ENCODE peak calls at places on chromosome 2, in six cellular contexts. One of them, this sample, is unnamed.

GRCh38 chr2:148614332-148615049 is 30.1 kb upstream of the EPC2 start:
- DNase-seq in stimulated activated CD8-positive, alpha-beta memory T cell treated with anti-CD3 and anti-CD28 coated beads, Interleukin-4, amount 100 ng/mL, for 24 hours: no peak
- DNase-seq in activated CD8-positive, alpha-beta memory T cell treated with anti-CD3 and anti-CD28 coated beads for 48 hours: no peak
- DNase-seq in naive thymus-derived CD4-positive, alpha-beta T cell: no peak
- DNase-seq in fibroblast of villous mesenchyme: peak; percentile 45
- DNase-seq in heart right ventricle: no peak
- DNase-seq in this sample: peak; percentile 53

GRCh38 chr2:187478719-187479118 is 30.7 kb upstream of the CALCRL start:
- DNase-seq in stimulated activated CD8-positive, alpha-beta memory T cell treated with anti-CD3 and anti-CD28 coated beads, Interleukin-4, amount 100 ng/mL, for 24 hours: no peak
- DNase-seq in activated CD8-positive, alpha-beta memory T cell treated with anti-CD3 and anti-CD28 coated beads for 48 hours: no peak
- DNase-seq in naive thymus-derived CD4-positive, alpha-beta T cell: no peak
- DNase-seq in fibroblast of villous mesenchyme: peak; percentile 26
- DNase-seq in heart right ventricle: no peak
- DNase-seq in this sample: no peak

GRCh38 chr2:129731925-129732629 is 247.4 kb upstream of the RAB6C start:
- DNase-seq in stimulated activated CD8-positive, alpha-beta memory T cell treated with anti-CD3 and anti-CD28 coated beads, Interleukin-4, amount 100 ng/mL, for 24 hours: no peak
- DNase-seq in activated CD8-positive, alpha-beta memory T cell treated with anti-CD3 and anti-CD28 coated beads for 48 hours: no peak
- DNase-seq in naive thymus-derived CD4-positive, alpha-beta T cell: no peak
- DNase-seq in fibroblast of villous mesenchyme: no peak
- DNase-seq in heart right ventricle: no peak
- DNase-seq in this sample: no peak

GRCh38 chr2:191285252-191285651 is 40.0 kb downstream of the MYO1B start:
- DNase-seq in stimulated activated CD8-positive, alpha-beta memory T cell treated with anti-CD3 and anti-CD28 coated beads, Interleukin-4, amount 100 ng/mL, for 24 hours: no peak
- DNase-seq in activated CD8-positive, alpha-beta memory T cell treated with anti-CD3 and anti-CD28 coated beads for 48 hours: no peak
- DNase-seq in naive thymus-derived CD4-positive, alpha-beta T cell: no peak
- DNase-seq in fibroblast of villous mesenchyme: no peak
- DNase-seq in heart right ventricle: no peak
- DNase-seq in this sample: no peak

GRCh38 chr2:240392948-240393830 is 42.3 kb upstream of the GPC1 start:
- DNase-seq in stimulated activated CD8-positive, alpha-beta memory T cell treated with anti-CD3 and anti-CD28 coated beads, Interleukin-4, amount 100 ng/mL, for 24 hours: no peak
- DNase-seq in activated CD8-positive, alpha-beta memory T cell treated with anti-CD3 and anti-CD28 coated beads for 48 hours: no peak
- DNase-seq in naive thymus-derived CD4-positive, alpha-beta T cell: no peak
- DNase-seq in fibroblast of villous mesenchyme: no peak
- DNase-seq in heart right ventricle: no peak
- DNase-seq in this sample: no peak

GRCh38 chr2:127095367-127095641 is 11.7 kb downstream of the BIN1 start:
- DNase-seq in stimulated activated CD8-positive, alpha-beta memory T cell treated with anti-CD3 and anti-CD28 coated beads, Interleukin-4, amount 100 ng/mL, for 24 hours: no peak
- DNase-seq in activated CD8-positive, alpha-beta memory T cell treated with anti-CD3 and anti-CD28 coated beads for 48 hours: no peak
- DNase-seq in naive thymus-derived CD4-positive, alpha-beta T cell: no peak
- DNase-seq in fibroblast of villous mesenchyme: no peak
- DNase-seq in heart right ventricle: no peak
- DNase-seq in this sample: no peak

GRCh38 chr2:231200805-231201474 is 2.5 kb downstream of the ARMC9 start:
- DNase-seq in stimulated activated CD8-positive, alpha-beta memory T cell treated with anti-CD3 and anti-CD28 coated beads, Interleukin-4, amount 100 ng/mL, for 24 hours: no peak
- DNase-seq in activated CD8-positive, alpha-beta memory T cell treated with anti-CD3 and anti-CD28 coated beads for 48 hours: no peak
- DNase-seq in naive thymus-derived CD4-positive, alpha-beta T cell: no peak
- DNase-seq in fibroblast of villous mesenchyme: peak; percentile 74
- DNase-seq in heart right ventricle: no peak
- DNase-seq in this sample: peak; percentile 73

GRCh38 chr2:140359056-140359771 is 1579.0 kb upstream of the NXPH2 start:
- DNase-seq in stimulated activated CD8-positive, alpha-beta memory T cell treated with anti-CD3 and anti-CD28 coated beads, Interleukin-4, amount 100 ng/mL, for 24 hours: no peak
- DNase-seq in activated CD8-positive, alpha-beta memory T cell treated with anti-CD3 and anti-CD28 coated beads for 48 hours: no peak
- DNase-seq in naive thymus-derived CD4-positive, alpha-beta T cell: no peak
- DNase-seq in fibroblast of villous mesenchyme: no peak
- DNase-seq in heart right ventricle: no peak
- DNase-seq in this sample: peak; percentile 78

GRCh38 chr2:46170611-46171385 is 126.4 kb upstream of the EPAS1 start:
- DNase-seq in stimulated activated CD8-positive, alpha-beta memory T cell treated with anti-CD3 and anti-CD28 coated beads, Interleukin-4, amount 100 ng/mL, for 24 hours: no peak
- DNase-seq in activated CD8-positive, alpha-beta memory T cell treated with anti-CD3 and anti-CD28 coated beads for 48 hours: no peak
- DNase-seq in naive thymus-derived CD4-positive, alpha-beta T cell: no peak
- DNase-seq in fibroblast of villous mesenchyme: peak; percentile 81
- DNase-seq in heart right ventricle: no peak
- DNase-seq in this sample: no peak

GRCh38 chr2:60608679-60609078 is 55.2 kb upstream of the BCL11A start:
- DNase-seq in stimulated activated CD8-positive, alpha-beta memory T cell treated with anti-CD3 and anti-CD28 coated beads, Interleukin-4, amount 100 ng/mL, for 24 hours: no peak
- DNase-seq in activated CD8-positive, alpha-beta memory T cell treated with anti-CD3 and anti-CD28 coated beads for 48 hours: no peak
- DNase-seq in naive thymus-derived CD4-positive, alpha-beta T cell: no peak
- DNase-seq in fibroblast of villous mesenchyme: no peak
- DNase-seq in heart right ventricle: no peak
- DNase-seq in this sample: peak; percentile 1

GRCh38 chr2:47299555-47299954 is 103.4 kb upstream of the MSH2 start:
- DNase-seq in stimulated activated CD8-positive, alpha-beta memory T cell treated with anti-CD3 and anti-CD28 coated beads, Interleukin-4, amount 100 ng/mL, for 24 hours: no peak
- DNase-seq in activated CD8-positive, alpha-beta memory T cell treated with anti-CD3 and anti-CD28 coated beads for 48 hours: no peak
- DNase-seq in naive thymus-derived CD4-positive, alpha-beta T cell: no peak
- DNase-seq in fibroblast of villous mesenchyme: peak; percentile 97
- DNase-seq in heart right ventricle: no peak
- DNase-seq in this sample: peak; percentile 97

GRCh38 chr2:38098351-38099095 is 22.6 kb upstream of the CYP1B1 start:
- DNase-seq in stimulated activated CD8-positive, alpha-beta memory T cell treated with anti-CD3 and anti-CD28 coated beads, Interleukin-4, amount 100 ng/mL, for 24 hours: no peak
- DNase-seq in activated CD8-positive, alpha-beta memory T cell treated with anti-CD3 and anti-CD28 coated beads for 48 hours: no peak
- DNase-seq in naive thymus-derived CD4-positive, alpha-beta T cell: no peak
- DNase-seq in fibroblast of villous mesenchyme: no peak
- DNase-seq in heart right ventricle: peak; percentile 43
- DNase-seq in this sample: peak; percentile 31

GRCh38 chr2:15299904-15300528 is 261.1 kb downstream of the NBAS start:
- DNase-seq in stimulated activated CD8-positive, alpha-beta memory T cell treated with anti-CD3 and anti-CD28 coated beads, Interleukin-4, amount 100 ng/mL, for 24 hours: no peak
- DNase-seq in activated CD8-positive, alpha-beta memory T cell treated with anti-CD3 and anti-CD28 coated beads for 48 hours: no peak
- DNase-seq in naive thymus-derived CD4-positive, alpha-beta T cell: no peak
- DNase-seq in fibroblast of villous mesenchyme: no peak
- DNase-seq in heart right ventricle: no peak
- DNase-seq in this sample: no peak

GRCh38 chr2:119699016-119699606 is 20.1 kb downstream of the TMEM177 start:
- DNase-seq in stimulated activated CD8-positive, alpha-beta memory T cell treated with anti-CD3 and anti-CD28 coated beads, Interleukin-4, amount 100 ng/mL, for 24 hours: no peak
- DNase-seq in activated CD8-positive, alpha-beta memory T cell treated with anti-CD3 and anti-CD28 coated beads for 48 hours: no peak
- DNase-seq in naive thymus-derived CD4-positive, alpha-beta T cell: no peak
- DNase-seq in fibroblast of villous mesenchyme: no peak
- DNase-seq in heart right ventricle: no peak
- DNase-seq in this sample: no peak

GRCh38 chr2:45123521-45124191 is 114.4 kb upstream of the SIX2 start:
- DNase-seq in stimulated activated CD8-positive, alpha-beta memory T cell treated with anti-CD3 and anti-CD28 coated beads, Interleukin-4, amount 100 ng/mL, for 24 hours: no peak
- DNase-seq in activated CD8-positive, alpha-beta memory T cell treated with anti-CD3 and anti-CD28 coated beads for 48 hours: no peak
- DNase-seq in naive thymus-derived CD4-positive, alpha-beta T cell: no peak
- DNase-seq in fibroblast of villous mesenchyme: no peak
- DNase-seq in heart right ventricle: no peak
- DNase-seq in this sample: no peak

GRCh38 chr2:189982777-189983394 is 79.6 kb downstream of the MSTN start:
- DNase-seq in stimulated activated CD8-positive, alpha-beta memory T cell treated with anti-CD3 and anti-CD28 coated beads, Interleukin-4, amount 100 ng/mL, for 24 hours: no peak
- DNase-seq in activated CD8-positive, alpha-beta memory T cell treated with anti-CD3 and anti-CD28 coated beads for 48 hours: no peak
- DNase-seq in naive thymus-derived CD4-positive, alpha-beta T cell: no peak
- DNase-seq in fibroblast of villous mesenchyme: peak; percentile 5
- DNase-seq in heart right ventricle: no peak
- DNase-seq in this sample: peak; percentile 9

GRCh38 chr2:43060435-43061016 is 165.9 kb downstream of the ZFP36L2 start:
- DNase-seq in stimulated activated CD8-positive, alpha-beta memory T cell treated with anti-CD3 and anti-CD28 coated beads, Interleukin-4, amount 100 ng/mL, for 24 hours: no peak
- DNase-seq in activated CD8-positive, alpha-beta memory T cell treated with anti-CD3 and anti-CD28 coated beads for 48 hours: no peak
- DNase-seq in naive thymus-derived CD4-positive, alpha-beta T cell: no peak
- DNase-seq in fibroblast of villous mesenchyme: no peak
- DNase-seq in heart right ventricle: no peak
- DNase-seq in this sample: no peak

GRCh38 chr2:10322481-10322880 is 19.8 kb downstream of the HPCAL1 start:
- DNase-seq in stimulated activated CD8-positive, alpha-beta memory T cell treated with anti-CD3 and anti-CD28 coated beads, Interleukin-4, amount 100 ng/mL, for 24 hours: no peak
- DNase-seq in activated CD8-positive, alpha-beta memory T cell treated with anti-CD3 and anti-CD28 coated beads for 48 hours: no peak
- DNase-seq in naive thymus-derived CD4-positive, alpha-beta T cell: no peak
- DNase-seq in fibroblast of villous mesenchyme: no peak
- DNase-seq in heart right ventricle: no peak
- DNase-seq in this sample: no peak

GRCh38 chr2:200788129-200788718 is 23.5 kb upstream of the BZW1 start:
- DNase-seq in stimulated activated CD8-positive, alpha-beta memory T cell treated with anti-CD3 and anti-CD28 coated beads, Interleukin-4, amount 100 ng/mL, for 24 hours: no peak
- DNase-seq in activated CD8-positive, alpha-beta memory T cell treated with anti-CD3 and anti-CD28 coated beads for 48 hours: no peak
- DNase-seq in naive thymus-derived CD4-positive, alpha-beta T cell: no peak
- DNase-seq in fibroblast of villous mesenchyme: peak; percentile 76
- DNase-seq in heart right ventricle: no peak
- DNase-seq in this sample: peak; percentile 29

GRCh38 chr2:212484563-212485080 is 54.0 kb downstream of the ERBB4 start:
- DNase-seq in stimulated activated CD8-positive, alpha-beta memory T cell treated with anti-CD3 and anti-CD28 coated beads, Interleukin-4, amount 100 ng/mL, for 24 hours: no peak
- DNase-seq in activated CD8-positive, alpha-beta memory T cell treated with anti-CD3 and anti-CD28 coated beads for 48 hours: no peak
- DNase-seq in naive thymus-derived CD4-positive, alpha-beta T cell: no peak
- DNase-seq in fibroblast of villous mesenchyme: no peak
- DNase-seq in heart right ventricle: no peak
- DNase-seq in this sample: peak; percentile 12

GRCh38 chr2:41869542-41870256 is 178.1 kb upstream of the PKDCC start:
- DNase-seq in stimulated activated CD8-positive, alpha-beta memory T cell treated with anti-CD3 and anti-CD28 coated beads, Interleukin-4, amount 100 ng/mL, for 24 hours: peak; percentile 62
- DNase-seq in activated CD8-positive, alpha-beta memory T cell treated with anti-CD3 and anti-CD28 coated beads for 48 hours: peak; percentile 51
- DNase-seq in naive thymus-derived CD4-positive, alpha-beta T cell: peak; percentile 64
- DNase-seq in fibroblast of villous mesenchyme: peak; percentile 77
- DNase-seq in heart right ventricle: peak; percentile 67
- DNase-seq in this sample: peak; percentile 50

GRCh38 chr2:191155608-191156071 is 4.8 kb upstream of the STAT4 start:
- DNase-seq in stimulated activated CD8-positive, alpha-beta memory T cell treated with anti-CD3 and anti-CD28 coated beads, Interleukin-4, amount 100 ng/mL, for 24 hours: no peak
- DNase-seq in activated CD8-positive, alpha-beta memory T cell treated with anti-CD3 and anti-CD28 coated beads for 48 hours: no peak
- DNase-seq in naive thymus-derived CD4-positive, alpha-beta T cell: no peak
- DNase-seq in fibroblast of villous mesenchyme: peak; percentile 62
- DNase-seq in heart right ventricle: no peak
- DNase-seq in this sample: peak; percentile 65

GRCh38 chr2:206800501-206801416 is 35.4 kb downstream of the FASTKD2 start:
- DNase-seq in stimulated activated CD8-positive, alpha-beta memory T cell treated with anti-CD3 and anti-CD28 coated beads, Interleukin-4, amount 100 ng/mL, for 24 hours: no peak
- DNase-seq in activated CD8-positive, alpha-beta memory T cell treated with anti-CD3 and anti-CD28 coated beads for 48 hours: no peak
- DNase-seq in naive thymus-derived CD4-positive, alpha-beta T cell: peak; percentile 39
- DNase-seq in fibroblast of villous mesenchyme: peak; percentile 75
- DNase-seq in heart right ventricle: peak; percentile 75
- DNase-seq in this sample: peak; percentile 65

GRCh38 chr2:207483477-207483876 is 46.3 kb upstream of the CREB1 start:
- DNase-seq in stimulated activated CD8-positive, alpha-beta memory T cell treated with anti-CD3 and anti-CD28 coated beads, Interleukin-4, amount 100 ng/mL, for 24 hours: no peak
- DNase-seq in activated CD8-positive, alpha-beta memory T cell treated with anti-CD3 and anti-CD28 coated beads for 48 hours: no peak
- DNase-seq in naive thymus-derived CD4-positive, alpha-beta T cell: no peak
- DNase-seq in fibroblast of villous mesenchyme: no peak
- DNase-seq in heart right ventricle: no peak
- DNase-seq in this sample: peak; percentile 72

GRCh38 chr2:158034198-158034831 is 67.4 kb upstream of the UPP2 start:
- DNase-seq in stimulated activated CD8-positive, alpha-beta memory T cell treated with anti-CD3 and anti-CD28 coated beads, Interleukin-4, amount 100 ng/mL, for 24 hours: no peak
- DNase-seq in activated CD8-positive, alpha-beta memory T cell treated with anti-CD3 and anti-CD28 coated beads for 48 hours: no peak
- DNase-seq in naive thymus-derived CD4-positive, alpha-beta T cell: no peak
- DNase-seq in fibroblast of villous mesenchyme: peak; percentile 60
- DNase-seq in heart right ventricle: peak; percentile 54
- DNase-seq in this sample: peak; percentile 66

GRCh38 chr2:181304011-181304844 is 153.0 kb upstream of the ITGA4 start:
- DNase-seq in stimulated activated CD8-positive, alpha-beta memory T cell treated with anti-CD3 and anti-CD28 coated beads, Interleukin-4, amount 100 ng/mL, for 24 hours: no peak
- DNase-seq in activated CD8-positive, alpha-beta memory T cell treated with anti-CD3 and anti-CD28 coated beads for 48 hours: no peak
- DNase-seq in naive thymus-derived CD4-positive, alpha-beta T cell: no peak
- DNase-seq in fibroblast of villous mesenchyme: no peak
- DNase-seq in heart right ventricle: no peak
- DNase-seq in this sample: no peak

GRCh38 chr2:111116016-111116746 is 4.5 kb upstream of the BCL2L11 start:
- DNase-seq in stimulated activated CD8-positive, alpha-beta memory T cell treated with anti-CD3 and anti-CD28 coated beads, Interleukin-4, amount 100 ng/mL, for 24 hours: no peak
- DNase-seq in activated CD8-positive, alpha-beta memory T cell treated with anti-CD3 and anti-CD28 coated beads for 48 hours: no peak
- DNase-seq in naive thymus-derived CD4-positive, alpha-beta T cell: peak; percentile 38
- DNase-seq in fibroblast of villous mesenchyme: no peak
- DNase-seq in heart right ventricle: no peak
- DNase-seq in this sample: no peak

GRCh38 chr2:2260691-2261268 is 70.3 kb downstream of the MYT1L start:
- DNase-seq in stimulated activated CD8-positive, alpha-beta memory T cell treated with anti-CD3 and anti-CD28 coated beads, Interleukin-4, amount 100 ng/mL, for 24 hours: no peak
- DNase-seq in activated CD8-positive, alpha-beta memory T cell treated with anti-CD3 and anti-CD28 coated beads for 48 hours: no peak
- DNase-seq in naive thymus-derived CD4-positive, alpha-beta T cell: no peak
- DNase-seq in fibroblast of villous mesenchyme: no peak
- DNase-seq in heart right ventricle: no peak
- DNase-seq in this sample: no peak

GRCh38 chr2:27185331-27186026 is 26.4 kb upstream of the ATRAID start:
- DNase-seq in stimulated activated CD8-positive, alpha-beta memory T cell treated with anti-CD3 and anti-CD28 coated beads, Interleukin-4, amount 100 ng/mL, for 24 hours: no peak
- DNase-seq in activated CD8-positive, alpha-beta memory T cell treated with anti-CD3 and anti-CD28 coated beads for 48 hours: no peak
- DNase-seq in naive thymus-derived CD4-positive, alpha-beta T cell: no peak
- DNase-seq in fibroblast of villous mesenchyme: peak; percentile 94
- DNase-seq in heart right ventricle: no peak
- DNase-seq in this sample: peak; percentile 83

GRCh38 chr2:88159955-88160415 is 10.2 kb upstream of the THNSL2 start:
- DNase-seq in stimulated activated CD8-positive, alpha-beta memory T cell treated with anti-CD3 and anti-CD28 coated beads, Interleukin-4, amount 100 ng/mL, for 24 hours: peak; percentile 22
- DNase-seq in activated CD8-positive, alpha-beta memory T cell treated with anti-CD3 and anti-CD28 coated beads for 48 hours: no peak
- DNase-seq in naive thymus-derived CD4-positive, alpha-beta T cell: peak; percentile 48
- DNase-seq in fibroblast of villous mesenchyme: peak; percentile 76
- DNase-seq in heart right ventricle: peak; percentile 64
- DNase-seq in this sample: peak; percentile 52

GRCh38 chr2:235605999-235606715 is 112.3 kb downstream of the AGAP1 start:
- DNase-seq in stimulated activated CD8-positive, alpha-beta memory T cell treated with anti-CD3 and anti-CD28 coated beads, Interleukin-4, amount 100 ng/mL, for 24 hours: no peak
- DNase-seq in activated CD8-positive, alpha-beta memory T cell treated with anti-CD3 and anti-CD28 coated beads for 48 hours: no peak
- DNase-seq in naive thymus-derived CD4-positive, alpha-beta T cell: no peak
- DNase-seq in fibroblast of villous mesenchyme: peak; percentile 76
- DNase-seq in heart right ventricle: no peak
- DNase-seq in this sample: peak; percentile 81

GRCh38 chr2:9330639-9331270 is 92.6 kb downstream of the ITGB1BP1 start:
- DNase-seq in stimulated activated CD8-positive, alpha-beta memory T cell treated with anti-CD3 and anti-CD28 coated beads, Interleukin-4, amount 100 ng/mL, for 24 hours: no peak
- DNase-seq in activated CD8-positive, alpha-beta memory T cell treated with anti-CD3 and anti-CD28 coated beads for 48 hours: no peak
- DNase-seq in naive thymus-derived CD4-positive, alpha-beta T cell: no peak
- DNase-seq in fibroblast of villous mesenchyme: no peak
- DNase-seq in heart right ventricle: no peak
- DNase-seq in this sample: no peak

GRCh38 chr2:25165992-25166618 is 2.3 kb downstream of the POMC start:
- DNase-seq in stimulated activated CD8-positive, alpha-beta memory T cell treated with anti-CD3 and anti-CD28 coated beads, Interleukin-4, amount 100 ng/mL, for 24 hours: peak; percentile 17
- DNase-seq in activated CD8-positive, alpha-beta memory T cell treated with anti-CD3 and anti-CD28 coated beads for 48 hours: no peak
- DNase-seq in naive thymus-derived CD4-positive, alpha-beta T cell: peak; percentile 37
- DNase-seq in fibroblast of villous mesenchyme: no peak
- DNase-seq in heart right ventricle: no peak
- DNase-seq in this sample: no peak

GRCh38 chr2:232982926-232983668 is 30.0 kb downstream of the NGEF start:
- DNase-seq in stimulated activated CD8-positive, alpha-beta memory T cell treated with anti-CD3 and anti-CD28 coated beads, Interleukin-4, amount 100 ng/mL, for 24 hours: no peak
- DNase-seq in activated CD8-positive, alpha-beta memory T cell treated with anti-CD3 and anti-CD28 coated beads for 48 hours: no peak
- DNase-seq in naive thymus-derived CD4-positive, alpha-beta T cell: no peak
- DNase-seq in fibroblast of villous mesenchyme: no peak
- DNase-seq in heart right ventricle: no peak
- DNase-seq in this sample: no peak

GRCh38 chr2:193517615-193518014 is 1322.9 kb upstream of the TMEFF2 start:
- DNase-seq in stimulated activated CD8-positive, alpha-beta memory T cell treated with anti-CD3 and anti-CD28 coated beads, Interleukin-4, amount 100 ng/mL, for 24 hours: no peak
- DNase-seq in activated CD8-positive, alpha-beta memory T cell treated with anti-CD3 and anti-CD28 coated beads for 48 hours: no peak
- DNase-seq in naive thymus-derived CD4-positive, alpha-beta T cell: no peak
- DNase-seq in fibroblast of villous mesenchyme: no peak
- DNase-seq in heart right ventricle: no peak
- DNase-seq in this sample: no peak

GRCh38 chr2:198337368-198337767 is 533.0 kb downstream of the PLCL1 start:
- DNase-seq in stimulated activated CD8-positive, alpha-beta memory T cell treated with anti-CD3 and anti-CD28 coated beads, Interleukin-4, amount 100 ng/mL, for 24 hours: no peak
- DNase-seq in activated CD8-positive, alpha-beta memory T cell treated with anti-CD3 and anti-CD28 coated beads for 48 hours: no peak
- DNase-seq in naive thymus-derived CD4-positive, alpha-beta T cell: no peak
- DNase-seq in fibroblast of villous mesenchyme: no peak
- DNase-seq in heart right ventricle: no peak
- DNase-seq in this sample: no peak

GRCh38 chr2:111898703-111899514 is 502 bp downstream of the MERTK start:
- DNase-seq in stimulated activated CD8-positive, alpha-beta memory T cell treated with anti-CD3 and anti-CD28 coated beads, Interleukin-4, amount 100 ng/mL, for 24 hours: no peak
- DNase-seq in activated CD8-positive, alpha-beta memory T cell treated with anti-CD3 and anti-CD28 coated beads for 48 hours: no peak
- DNase-seq in naive thymus-derived CD4-positive, alpha-beta T cell: peak; percentile 41
- DNase-seq in fibroblast of villous mesenchyme: no peak
- DNase-seq in heart right ventricle: peak; percentile 38
- DNase-seq in this sample: no peak

GRCh38 chr2:201656740-201657139 is 13.4 kb upstream of the TMEM237 start:
- DNase-seq in stimulated activated CD8-positive, alpha-beta memory T cell treated with anti-CD3 and anti-CD28 coated beads, Interleukin-4, amount 100 ng/mL, for 24 hours: no peak
- DNase-seq in activated CD8-positive, alpha-beta memory T cell treated with anti-CD3 and anti-CD28 coated beads for 48 hours: no peak
- DNase-seq in naive thymus-derived CD4-positive, alpha-beta T cell: no peak
- DNase-seq in fibroblast of villous mesenchyme: no peak
- DNase-seq in heart right ventricle: no peak
- DNase-seq in this sample: no peak

GRCh38 chr2:68776124-68776523 is 41.5 kb downstream of the ARHGAP25 start:
- DNase-seq in stimulated activated CD8-positive, alpha-beta memory T cell treated with anti-CD3 and anti-CD28 coated beads, Interleukin-4, amount 100 ng/mL, for 24 hours: no peak
- DNase-seq in activated CD8-positive, alpha-beta memory T cell treated with anti-CD3 and anti-CD28 coated beads for 48 hours: no peak
- DNase-seq in naive thymus-derived CD4-positive, alpha-beta T cell: no peak
- DNase-seq in fibroblast of villous mesenchyme: no peak
- DNase-seq in heart right ventricle: no peak
- DNase-seq in this sample: no peak